ENCODE peak calls at places on chromosome 9, in eight cellular contexts. One of them, this sample, is unnamed.

GRCh38 chr9:70229026-70229425 is 29.8 kb upstream of the SMC5 start:
- DNase-seq in HepG2: no peak
- DNase-seq in fibroblast of lung: no peak
- DNase-seq in cardiac fibroblast: no peak
- DNase-seq in IMR-90: no peak
- DNase-seq in tibial nerve: peak
- DNase-seq in effector memory CD4-positive, alpha-beta T cell: no peak
- DNase-seq in AG04450: no peak
- DNase-seq in this sample: peak

GRCh38 chr9:8473226-8473625 is 673.6 kb upstream of the DMAC1 start:
- DNase-seq in HepG2: no peak
- DNase-seq in fibroblast of lung: no peak
- DNase-seq in cardiac fibroblast: no peak
- DNase-seq in IMR-90: no peak
- DNase-seq in tibial nerve: no peak
- DNase-seq in effector memory CD4-positive, alpha-beta T cell: no peak
- DNase-seq in AG04450: no peak
- DNase-seq in this sample: no peak

GRCh38 chr9:16915126-16915831 is 44.8 kb upstream of the BNC2 start:
- DNase-seq in HepG2: no peak
- DNase-seq in fibroblast of lung: no peak
- DNase-seq in cardiac fibroblast: no peak
- DNase-seq in IMR-90: no peak
- DNase-seq in tibial nerve: no peak
- DNase-seq in effector memory CD4-positive, alpha-beta T cell: no peak
- DNase-seq in AG04450: no peak
- DNase-seq in this sample: no peak

GRCh38 chr9:2859776-2860379 is 16.0 kb upstream of the PUM3 start:
- DNase-seq in HepG2: peak
- DNase-seq in fibroblast of lung: peak
- DNase-seq in cardiac fibroblast: peak
- DNase-seq in IMR-90: peak
- DNase-seq in tibial nerve: peak
- DNase-seq in effector memory CD4-positive, alpha-beta T cell: no peak
- DNase-seq in AG04450: no peak
- DNase-seq in this sample: peak

GRCh38 chr9:16421534-16421933 is 448.9 kb downstream of the BNC2 start:
- DNase-seq in HepG2: no peak
- DNase-seq in fibroblast of lung: peak
- DNase-seq in cardiac fibroblast: peak
- DNase-seq in IMR-90: peak
- DNase-seq in tibial nerve: no peak
- DNase-seq in effector memory CD4-positive, alpha-beta T cell: no peak
- DNase-seq in AG04450: no peak
- DNase-seq in this sample: peak

GRCh38 chr9:92686954-92687353 is 17.0 kb upstream of the IPPK start:
- DNase-seq in HepG2: peak
- DNase-seq in fibroblast of lung: no peak
- DNase-seq in cardiac fibroblast: peak
- DNase-seq in IMR-90: no peak
- DNase-seq in tibial nerve: no peak
- DNase-seq in effector memory CD4-positive, alpha-beta T cell: no peak
- DNase-seq in AG04450: no peak
- DNase-seq in this sample: peak

GRCh38 chr9:83981126-83981871 is 694 bp downstream of the RMI1 start:
- DNase-seq in HepG2: no peak
- DNase-seq in fibroblast of lung: peak
- DNase-seq in cardiac fibroblast: peak
- DNase-seq in IMR-90: peak
- DNase-seq in tibial nerve: peak
- DNase-seq in effector memory CD4-positive, alpha-beta T cell: no peak
- DNase-seq in AG04450: no peak
- DNase-seq in this sample: peak

GRCh38 chr9:6931913-6932312 is 174.1 kb downstream of the KDM4C start:
- DNase-seq in HepG2: peak
- DNase-seq in fibroblast of lung: peak
- DNase-seq in cardiac fibroblast: peak
- DNase-seq in IMR-90: peak
- DNase-seq in tibial nerve: no peak
- DNase-seq in effector memory CD4-positive, alpha-beta T cell: no peak
- DNase-seq in AG04450: no peak
- DNase-seq in this sample: peak

GRCh38 chr9:108634164-108634563 is 221.6 kb downstream of the ACTL7B start:
- DNase-seq in HepG2: no peak
- DNase-seq in fibroblast of lung: peak
- DNase-seq in cardiac fibroblast: peak
- DNase-seq in IMR-90: no peak
- DNase-seq in tibial nerve: no peak
- DNase-seq in effector memory CD4-positive, alpha-beta T cell: no peak
- DNase-seq in AG04450: no peak
- DNase-seq in this sample: peak

GRCh38 chr9:6552033-6552737 is 93.3 kb downstream of the GLDC start:
- DNase-seq in HepG2: peak
- DNase-seq in fibroblast of lung: peak
- DNase-seq in cardiac fibroblast: peak
- DNase-seq in IMR-90: peak
- DNase-seq in tibial nerve: no peak
- DNase-seq in effector memory CD4-positive, alpha-beta T cell: no peak
- DNase-seq in AG04450: peak
- DNase-seq in this sample: peak

GRCh38 chr9:94018628-94019027 is 63.5 kb upstream of the BARX1 start:
- DNase-seq in HepG2: no peak
- DNase-seq in fibroblast of lung: peak
- DNase-seq in cardiac fibroblast: peak
- DNase-seq in IMR-90: peak
- DNase-seq in tibial nerve: no peak
- DNase-seq in effector memory CD4-positive, alpha-beta T cell: no peak
- DNase-seq in AG04450: peak
- DNase-seq in this sample: peak

GRCh38 chr9:116421006-116421538 is 266.0 kb upstream of the TRIM32 start:
- DNase-seq in HepG2: no peak
- DNase-seq in fibroblast of lung: peak
- DNase-seq in cardiac fibroblast: peak
- DNase-seq in IMR-90: peak
- DNase-seq in tibial nerve: no peak
- DNase-seq in effector memory CD4-positive, alpha-beta T cell: no peak
- DNase-seq in AG04450: no peak
- DNase-seq in this sample: no peak

GRCh38 chr9:129430940-129431693 is 189.8 kb downstream of the C9orf50 start:
- DNase-seq in HepG2: no peak
- DNase-seq in fibroblast of lung: no peak
- DNase-seq in cardiac fibroblast: no peak
- DNase-seq in IMR-90: no peak
- DNase-seq in tibial nerve: no peak
- DNase-seq in effector memory CD4-positive, alpha-beta T cell: no peak
- DNase-seq in AG04450: no peak
- DNase-seq in this sample: no peak

GRCh38 chr9:93081081-93081529 is 14.9 kb upstream of the CARD19 start:
- DNase-seq in HepG2: no peak
- DNase-seq in fibroblast of lung: peak
- DNase-seq in cardiac fibroblast: peak
- DNase-seq in IMR-90: no peak
- DNase-seq in tibial nerve: no peak
- DNase-seq in effector memory CD4-positive, alpha-beta T cell: no peak
- DNase-seq in AG04450: no peak
- DNase-seq in this sample: peak

GRCh38 chr9:16191691-16192402 is 639.0 kb downstream of the CCDC171 start:
- DNase-seq in HepG2: peak
- DNase-seq in fibroblast of lung: peak
- DNase-seq in cardiac fibroblast: peak
- DNase-seq in IMR-90: peak
- DNase-seq in tibial nerve: peak
- DNase-seq in effector memory CD4-positive, alpha-beta T cell: no peak
- DNase-seq in AG04450: peak
- DNase-seq in this sample: peak

GRCh38 chr9:16060457-16061129 is 507.8 kb downstream of the CCDC171 start:
- DNase-seq in HepG2: no peak
- DNase-seq in fibroblast of lung: no peak
- DNase-seq in cardiac fibroblast: no peak
- DNase-seq in IMR-90: no peak
- DNase-seq in tibial nerve: no peak
- DNase-seq in effector memory CD4-positive, alpha-beta T cell: no peak
- DNase-seq in AG04450: no peak
- DNase-seq in this sample: no peak

GRCh38 chr9:5947912-5948311 is 57.2 kb downstream of the MLANA start:
- DNase-seq in HepG2: no peak
- DNase-seq in fibroblast of lung: no peak
- DNase-seq in cardiac fibroblast: no peak
- DNase-seq in IMR-90: no peak
- DNase-seq in tibial nerve: no peak
- DNase-seq in effector memory CD4-positive, alpha-beta T cell: no peak
- DNase-seq in AG04450: no peak
- DNase-seq in this sample: peak

GRCh38 chr9:72585737-72586136 is 64.3 kb downstream of the TMC1 start:
- DNase-seq in HepG2: no peak
- DNase-seq in fibroblast of lung: peak
- DNase-seq in cardiac fibroblast: peak
- DNase-seq in IMR-90: peak
- DNase-seq in tibial nerve: no peak
- DNase-seq in effector memory CD4-positive, alpha-beta T cell: no peak
- DNase-seq in AG04450: peak
- DNase-seq in this sample: peak

GRCh38 chr9:15570769-15571168 is 17.9 kb downstream of the CCDC171 start:
- DNase-seq in HepG2: no peak
- DNase-seq in fibroblast of lung: no peak
- DNase-seq in cardiac fibroblast: no peak
- DNase-seq in IMR-90: no peak
- DNase-seq in tibial nerve: no peak
- DNase-seq in effector memory CD4-positive, alpha-beta T cell: no peak
- DNase-seq in AG04450: no peak
- DNase-seq in this sample: no peak

GRCh38 chr9:118331622-118332045 is 627.4 kb downstream of the TLR4 start:
- DNase-seq in HepG2: no peak
- DNase-seq in fibroblast of lung: peak
- DNase-seq in cardiac fibroblast: peak
- DNase-seq in IMR-90: no peak
- DNase-seq in tibial nerve: no peak
- DNase-seq in effector memory CD4-positive, alpha-beta T cell: no peak
- DNase-seq in AG04450: no peak
- DNase-seq in this sample: peak

GRCh38 chr9:5449521-5450359 is 602 bp upstream of the CD274 start:
- DNase-seq in HepG2: no peak
- DNase-seq in fibroblast of lung: no peak
- DNase-seq in cardiac fibroblast: no peak
- DNase-seq in IMR-90: no peak
- DNase-seq in tibial nerve: no peak
- DNase-seq in effector memory CD4-positive, alpha-beta T cell: no peak
- DNase-seq in AG04450: no peak
- DNase-seq in this sample: no peak

DNA sequence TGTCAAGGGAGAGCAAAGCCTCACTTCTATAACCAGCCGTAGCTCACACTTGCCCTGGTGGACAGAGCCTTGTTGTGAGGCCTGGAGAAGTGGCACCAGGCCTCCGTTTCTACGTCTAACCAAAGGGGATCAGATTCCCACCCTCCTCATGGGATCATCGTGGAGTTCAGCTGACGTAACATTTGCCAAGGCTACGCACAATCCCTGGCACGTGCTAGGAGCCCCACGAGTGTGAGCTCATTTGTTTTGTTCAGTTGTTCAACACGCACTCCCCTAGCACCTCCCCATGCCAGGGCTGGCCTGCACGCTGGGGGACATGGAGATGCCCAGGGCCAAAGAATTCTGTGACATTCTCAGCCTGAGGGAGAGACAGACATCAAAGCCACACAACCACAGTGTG is 23.1 kb downstream of the ADGRD2 start:
- DNase-seq in HepG2: peak
- DNase-seq in fibroblast of lung: no peak
- DNase-seq in cardiac fibroblast: peak
- DNase-seq in IMR-90: peak
- DNase-seq in tibial nerve: no peak
- DNase-seq in effector memory CD4-positive, alpha-beta T cell: no peak
- DNase-seq in AG04450: no peak
- DNase-seq in this sample: no peak
- H3K4me3 ChIP-seq in HepG2: no peak
- H3K4me3 ChIP-seq in fibroblast of lung: no peak
- H3K4me3 ChIP-seq in cardiac fibroblast: no peak
- H3K4me3 ChIP-seq in IMR-90: no peak
- H3K4me3 ChIP-seq in tibial nerve: no peak
- H3K4me3 ChIP-seq in effector memory CD4-positive, alpha-beta T cell: no peak
- H3K4me3 ChIP-seq in AG04450: no peak
- H3K4me3 ChIP-seq in this sample: no peak

GRCh38 chr9:109974918-109975276 is 194.9 kb downstream of the PALM2AKAP2 start:
- DNase-seq in HepG2: no peak
- DNase-seq in fibroblast of lung: no peak
- DNase-seq in cardiac fibroblast: no peak
- DNase-seq in IMR-90: no peak
- DNase-seq in tibial nerve: no peak
- DNase-seq in effector memory CD4-positive, alpha-beta T cell: no peak
- DNase-seq in AG04450: no peak
- DNase-seq in this sample: no peak
- H3K4me3 ChIP-seq in HepG2: no peak
- H3K4me3 ChIP-seq in fibroblast of lung: no peak
- H3K4me3 ChIP-seq in cardiac fibroblast: no peak
- H3K4me3 ChIP-seq in IMR-90: no peak
- H3K4me3 ChIP-seq in tibial nerve: no peak
- H3K4me3 ChIP-seq in effector memory CD4-positive, alpha-beta T cell: no peak
- H3K4me3 ChIP-seq in AG04450: no peak
- H3K4me3 ChIP-seq in this sample: no peak

GRCh38 chr9:88651682-88652633 is 117.0 kb downstream of the NXNL2 start:
- DNase-seq in HepG2: no peak
- DNase-seq in fibroblast of lung: peak
- DNase-seq in cardiac fibroblast: peak
- DNase-seq in IMR-90: peak
- DNase-seq in tibial nerve: peak
- DNase-seq in effector memory CD4-positive, alpha-beta T cell: no peak
- DNase-seq in AG04450: peak
- DNase-seq in this sample: peak
- H3K4me3 ChIP-seq in HepG2: no peak
- H3K4me3 ChIP-seq in fibroblast of lung: peak
- H3K4me3 ChIP-seq in cardiac fibroblast: no peak
- H3K4me3 ChIP-seq in IMR-90: no peak
- H3K4me3 ChIP-seq in tibial nerve: no peak
- H3K4me3 ChIP-seq in effector memory CD4-positive, alpha-beta T cell: no peak
- H3K4me3 ChIP-seq in AG04450: peak
- H3K4me3 ChIP-seq in this sample: no peak

GRCh38 chr9:126971261-126971660 is 56.7 kb downstream of the RALGPS1 start:
- DNase-seq in HepG2: no peak
- DNase-seq in fibroblast of lung: no peak
- DNase-seq in cardiac fibroblast: no peak
- DNase-seq in IMR-90: no peak
- DNase-seq in tibial nerve: no peak
- DNase-seq in effector memory CD4-positive, alpha-beta T cell: no peak
- DNase-seq in AG04450: no peak
- DNase-seq in this sample: no peak

GRCh38 chr9:126974604-126975003 is 60.0 kb downstream of the RALGPS1 start:
- DNase-seq in HepG2: no peak
- DNase-seq in fibroblast of lung: no peak
- DNase-seq in cardiac fibroblast: no peak
- DNase-seq in IMR-90: no peak
- DNase-seq in tibial nerve: no peak
- DNase-seq in effector memory CD4-positive, alpha-beta T cell: no peak
- DNase-seq in AG04450: no peak
- DNase-seq in this sample: no peak

GRCh38 chr9:126979461-126979860 is 64.9 kb downstream of the RALGPS1 start:
- DNase-seq in HepG2: no peak
- DNase-seq in fibroblast of lung: no peak
- DNase-seq in cardiac fibroblast: no peak
- DNase-seq in IMR-90: no peak
- DNase-seq in tibial nerve: no peak
- DNase-seq in effector memory CD4-positive, alpha-beta T cell: no peak
- DNase-seq in AG04450: no peak
- DNase-seq in this sample: no peak

GRCh38 chr9:126973651-126974529 is 59.3 kb downstream of the RALGPS1 start:
- DNase-seq in HepG2: no peak
- DNase-seq in fibroblast of lung: no peak
- DNase-seq in cardiac fibroblast: no peak
- DNase-seq in IMR-90: no peak
- DNase-seq in tibial nerve: no peak
- DNase-seq in effector memory CD4-positive, alpha-beta T cell: no peak
- DNase-seq in AG04450: no peak
- DNase-seq in this sample: no peak

GRCh38 chr9:126975327-126976059 is 60.9 kb downstream of the RALGPS1 start:
- DNase-seq in HepG2: no peak
- DNase-seq in fibroblast of lung: no peak
- DNase-seq in cardiac fibroblast: no peak
- DNase-seq in IMR-90: no peak
- DNase-seq in tibial nerve: no peak
- DNase-seq in effector memory CD4-positive, alpha-beta T cell: no peak
- DNase-seq in AG04450: no peak
- DNase-seq in this sample: no peak
- H3K4me3 ChIP-seq in HepG2: no peak
- H3K4me3 ChIP-seq in fibroblast of lung: no peak
- H3K4me3 ChIP-seq in cardiac fibroblast: no peak
- H3K4me3 ChIP-seq in IMR-90: no peak
- H3K4me3 ChIP-seq in tibial nerve: no peak
- H3K4me3 ChIP-seq in effector memory CD4-positive, alpha-beta T cell: no peak
- H3K4me3 ChIP-seq in AG04450: no peak
- H3K4me3 ChIP-seq in this sample: no peak

This sample was measured in choroid plexus epithelial cell.